ENCODE peak calls at places on chromosome 21, in ten cellular contexts. H is GM23338, I is brain microvascular endothelial cell, E is fibroblast of the aortic adventitia, R is aorta, U is osteoblast, T is kidney epithelial cell, O is HFF-Myc, L is HepG2, C is fibroblast of mammary gland. Q is an unnamed sample.

GRCh38 chr21:38712076-38712475 is 93.7 kb upstream of the ETS2 start:
- DNase-seq in T (peak; percentile 12), H (peak; percentile 77), C (peak; percentile 55), R (no peak), I (peak; percentile 23), L (peak; percentile 62), O (peak; percentile 32), E (peak; percentile 69), U (peak; percentile 83), Q (peak; percentile 63)

GRCh38 chr21:38438476-38438893 is 59.8 kb downstream of the ERG start:
- DNase-seq in E (peak; percentile 97), R (peak; percentile 90), U (peak; percentile 75), O (no peak), C (peak; percentile 24), T (peak; percentile 37), H (no peak), I (peak; percentile 97), L (no peak), Q (peak; percentile 98)

GRCh38 chr21:41616063-41616591 is 108.2 kb upstream of the TMPRSS2 start:
- DNase-seq in C (peak; percentile 93), E (peak; percentile 98), I (peak; percentile 34), O (peak; percentile 61), T (no peak), U (peak; percentile 96), H (no peak), R (peak; percentile 82), L (no peak), Q (peak; percentile 80)

GRCh38 chr21:38291875-38292274 is 35.1 kb downstream of the KCNJ15 start:
- DNase-seq in U (no peak), H (no peak), T (no peak), E (no peak), O (no peak), R (no peak), C (no peak), L (no peak), I (no peak), Q (no peak)

GRCh38 chr21:45074048-45074817 is at the start of gene ADARB1:
- DNase-seq in H (peak; percentile 74), L (peak; percentile 32), E (peak; percentile 38), R (peak; percentile 88), T (no peak), O (no peak), I (peak; percentile 44), U (peak; percentile 98), C (peak; percentile 39), Q (peak; percentile 49)

GRCh38 chr21:28632718-28633408 is 359.8 kb downstream of the LTN1 start:
- DNase-seq in O (peak; percentile 52), T (no peak), C (peak; percentile 85), R (no peak), H (peak; percentile 24), U (peak; percentile 36), E (peak; percentile 88), I (peak; percentile 83), L (no peak), Q (peak; percentile 80)

GRCh38 chr21:23308741-23309140 is 2298.5 kb downstream of the MRPL39 start:
- DNase-seq in U (no peak), C (no peak), H (no peak), L (no peak), R (no peak), T (no peak), I (no peak), O (no peak), E (no peak), Q (no peak)

GRCh38 chr21:44391345-44392091 is 38.1 kb downstream of the TRPM2 start:
- DNase-seq in C (no peak), R (no peak), H (no peak), I (no peak), O (no peak), L (no peak), T (no peak), U (peak; percentile 44), E (no peak), Q (no peak)

GRCh38 chr21:25735895-25736597 is 1.3 kb downstream of the GABPA start:
- DNase-seq in O (no peak), E (peak; percentile 42), C (peak; percentile 33), L (peak; percentile 21), H (peak; percentile 35), T (no peak), I (peak; percentile 19), U (peak; percentile 38), R (no peak), Q (peak; percentile 34)

GRCh38 chr21:38363684-38364083 is 106.9 kb downstream of the KCNJ15 start:
- DNase-seq in R (no peak), C (no peak), O (no peak), H (no peak), U (no peak), L (no peak), E (no peak), T (no peak), I (no peak), Q (no peak)

GRCh38 chr21:24729568-24729967 is 877.7 kb downstream of the MRPL39 start:
- DNase-seq in E (no peak), T (no peak), H (no peak), R (no peak), I (no peak), U (no peak), C (no peak), L (no peak), O (no peak), Q (peak; percentile 3)

GRCh38 chr21:46498335-46499050 is 39.8 kb downstream of the DIP2A start:
- DNase-seq in C (peak; percentile 52), L (no peak), I (peak; percentile 39), T (no peak), R (no peak), O (no peak), H (no peak), U (no peak), E (no peak), Q (peak; percentile 9)

GRCh38 chr21:41016472-41016871 is 151.5 kb upstream of the BACE2 start:
- DNase-seq in R (no peak), U (no peak), H (no peak), L (no peak), O (no peak), T (no peak), C (no peak), E (no peak), I (no peak), Q (no peak)

GRCh38 chr21:45507888-45508508 is 34.2 kb downstream of the SLC19A1 start:
- DNase-seq in U (no peak), H (no peak), C (no peak), L (no peak), R (peak; percentile 6), I (no peak), O (no peak), T (no peak), E (no peak), Q (no peak)

GRCh38 chr21:34822957-34823356 is 154.2 kb downstream of the CLIC6 start:
- DNase-seq in H (no peak), O (no peak), C (peak; percentile 95), R (no peak), I (peak; percentile 84), L (no peak), T (peak; percentile 88), U (peak; percentile 94), E (peak; percentile 59), Q (peak; percentile 91)

GRCh38 chr21:44927587-44928461 is 7.1 kb upstream of the ITGB2 start:
- DNase-seq in U (peak; percentile 93), L (peak; percentile 39), T (peak; percentile 61), C (peak; percentile 69), I (peak; percentile 13), H (no peak), O (no peak), R (peak; percentile 79), E (peak; percentile 67), Q (peak; percentile 56)

GRCh38 chr21:16194851-16195251 is 465.1 kb downstream of the USP25 start:
- DNase-seq in H (no peak), E (peak; percentile 62), R (no peak), O (no peak), T (no peak), U (no peak), I (peak; percentile 43), L (peak; percentile 17), C (peak; percentile 49), Q (peak; percentile 64)
- H3K4me3 ChIP-seq in H (no peak overlapping the region), E (peak overlapping the region; percentile 59), R (peak overlapping the region; percentile 77), O (peak overlapping the region; percentile 59), T (peak overlapping the region; percentile 13), U (peak overlapping the region; percentile 70), I (peak overlapping the region; percentile 55), L (no peak overlapping the region), C (peak overlapping the region; percentile 65), Q (peak overlapping the region; percentile 29)

DNA sequence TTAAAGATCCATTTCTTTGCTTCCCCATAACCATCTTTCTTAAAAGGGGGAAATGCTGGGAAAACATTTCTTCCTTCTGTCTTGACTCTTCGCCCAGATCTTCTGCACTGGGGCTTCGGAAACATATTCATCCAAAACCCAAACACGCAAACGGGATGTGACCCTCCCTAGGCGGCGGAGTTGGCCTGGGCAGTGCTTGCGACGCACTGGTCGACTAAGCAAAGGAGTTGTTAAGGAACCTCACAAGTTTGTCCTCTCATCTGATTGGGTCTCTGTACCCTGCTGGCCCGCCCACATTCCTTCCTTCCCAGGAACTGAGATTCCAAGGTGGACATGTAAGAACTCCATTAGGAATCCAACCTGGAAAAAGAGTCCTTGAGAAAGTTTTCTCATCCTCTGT is 2.5 kb downstream of the ADAMTS5 start:
- DNase-seq in E (peak; percentile 91), C (peak; percentile 75), R (peak; percentile 82), T (peak; percentile 70), H (peak; percentile 74), U (peak; percentile 91), I (no peak), L (no peak), O (no peak), Q (no peak)
- H3K4me3 ChIP-seq in E (peak overlapping the region; percentile 76), C (peak overlapping the region; percentile 63), R (no peak overlapping the region), T (peak overlapping the region; percentile 80), H (no peak overlapping the region), U (peak overlapping the region; percentile 82), I (no peak overlapping the region), L (no peak overlapping the region), O (no peak overlapping the region), Q (no peak overlapping the region)

DNA sequence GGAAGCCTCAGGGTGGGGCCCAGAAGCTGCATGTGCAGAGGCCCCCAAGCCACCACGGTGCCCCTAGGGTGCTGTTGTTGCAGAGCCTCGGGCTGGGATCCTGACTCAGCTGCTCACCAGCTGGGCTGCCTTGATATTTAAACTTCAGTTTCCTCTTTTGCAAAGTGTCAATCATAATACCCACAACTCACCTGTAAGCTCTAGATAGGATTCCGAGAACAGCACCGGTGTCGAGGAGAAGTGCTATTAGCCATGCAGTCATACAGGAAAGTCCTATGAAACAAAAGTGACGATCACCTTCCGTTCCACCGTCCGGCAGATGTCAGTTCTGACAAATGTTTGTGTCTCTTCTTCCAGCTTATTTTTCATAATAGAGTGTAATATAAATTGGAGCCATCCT is 101.0 kb downstream of the SIK1 start:
- DNase-seq in H (no peak), T (no peak), L (no peak), C (no peak), R (no peak), O (no peak), U (no peak), E (no peak), I (no peak), Q (no peak)
- H3K4me3 ChIP-seq in H (no peak overlapping the region), T (no peak overlapping the region), L (no peak overlapping the region), C (no peak overlapping the region), R (no peak overlapping the region), O (no peak overlapping the region), U (no peak overlapping the region), E (no peak overlapping the region), I (no peak overlapping the region), Q (no peak overlapping the region)

DNA sequence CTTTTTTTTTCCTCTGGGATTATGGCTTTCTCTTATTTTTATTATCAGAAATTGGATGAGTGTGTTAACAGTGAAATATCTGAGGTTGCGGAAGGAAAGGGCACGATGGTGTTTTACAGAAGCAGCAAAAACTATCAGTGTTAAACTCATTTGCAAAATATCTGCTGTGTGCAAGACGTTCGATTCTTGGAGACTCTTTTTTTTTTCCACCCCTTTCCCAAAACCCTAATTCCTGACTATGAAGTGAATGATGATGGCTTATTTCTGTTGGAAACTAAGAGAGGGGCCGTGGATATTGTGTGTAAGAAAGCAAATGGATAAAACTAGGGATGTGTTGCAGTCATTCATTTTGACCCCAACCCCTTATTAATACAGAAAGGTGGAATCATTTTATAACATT is 677 bp downstream of the NCAM2 start:
- DNase-seq in H (no peak), O (no peak), L (no peak), E (peak; percentile 11), R (no peak), T (no peak), C (no peak), I (no peak), U (no peak), Q (no peak)
- H3K4me3 ChIP-seq in H (peak overlapping the region; percentile 83), O (peak overlapping the region; percentile 42), L (peak overlapping the region; percentile 62), E (peak overlapping the region; percentile 89), R (peak overlapping the region; percentile 54), T (no peak overlapping the region), C (peak overlapping the region; percentile 70), I (peak overlapping the region; percentile 72), U (peak overlapping the region; percentile 73), Q (peak overlapping the region; percentile 51)